ENCODE peak calls at places on chromosomes 5 and 9, in eight cellular contexts. Q, F, G, A, V, L, B and U are unnamed samples.

GRCh38 chr9:114284316-114285060 is 38.4 kb upstream of the ORM1 start:
- DNase-seq in Q (no peak), F (peak), G (no peak), A (no peak), V (no peak), L (no peak), B (peak), U (no peak)

GRCh38 chr5:39716532-39716971 is 291.8 kb upstream of the DAB2 start:
- DNase-seq in Q (peak), F (no peak), G (peak), A (peak), V (no peak), L (no peak), B (no peak), U (peak)

GRCh38 chr5:132059696-132060500 is 557 bp upstream of the IL3 start:
- DNase-seq in Q (no peak), F (peak), G (no peak), A (no peak), V (no peak), L (no peak), B (peak), U (no peak)

GRCh38 chr5:20241351-20241750 is 253.4 kb upstream of the CDH18 start:
- DNase-seq in Q (no peak), F (no peak), G (no peak), A (no peak), V (no peak), L (no peak), B (no peak), U (no peak)

GRCh38 chr5:108238936-108239887 is 142.7 kb downstream of the FBXL17 start:
- DNase-seq in Q (peak), F (no peak), G (no peak), A (no peak), V (no peak), L (no peak), B (peak), U (no peak)

GRCh38 chr5:35443803-35444595 is 173.7 kb upstream of the SPEF2 start:
- DNase-seq in Q (no peak), F (no peak), G (no peak), A (no peak), V (no peak), L (no peak), B (no peak), U (no peak)

GRCh38 chr5:137016783-137017324 is 482.3 kb downstream of the SPOCK1 start:
- DNase-seq in Q (peak), F (no peak), G (peak), A (no peak), V (no peak), L (no peak), B (no peak), U (no peak)

GRCh38 chr5:51381801-51382507 is 1.3 kb upstream of the ISL1 start:
- DNase-seq in Q (no peak), F (no peak), G (no peak), A (no peak), V (no peak), L (no peak), B (no peak), U (no peak)

GRCh38 chr9:98584059-98584458 is 124.7 kb downstream of the GABBR2 start:
- DNase-seq in Q (no peak), F (no peak), G (peak), A (no peak), V (no peak), L (no peak), B (no peak), U (no peak)

GRCh38 chr9:133731876-133732321 is 6.3 kb downstream of the SARDH start:
- DNase-seq in Q (peak), F (peak), G (peak), A (no peak), V (no peak), L (no peak), B (peak), U (peak)

GRCh38 chr5:77832938-77833337 is 56.8 kb upstream of the TBCA start:
- DNase-seq in Q (no peak), F (no peak), G (no peak), A (no peak), V (no peak), L (no peak), B (no peak), U (no peak)

GRCh38 chr5:26669031-26669430 is 369.4 kb downstream of the CDH9 start:
- DNase-seq in Q (no peak), F (no peak), G (no peak), A (no peak), V (no peak), L (no peak), B (peak), U (no peak)

GRCh38 chr9:107211331-107211730 is 71.7 kb upstream of the RAD23B start:
- DNase-seq in Q (no peak), F (no peak), G (no peak), A (no peak), V (no peak), L (no peak), B (no peak), U (no peak)

GRCh38 chr5:106269252-106269843 is 1401.4 kb downstream of the EFNA5 start:
- DNase-seq in Q (peak), F (no peak), G (peak), A (no peak), V (no peak), L (no peak), B (no peak), U (no peak)

GRCh38 chr5:134136221-134136631 is 21.7 kb downstream of the TCF7 start:
- DNase-seq in Q (no peak), F (no peak), G (no peak), A (no peak), V (peak), L (no peak), B (no peak), U (no peak)

GRCh38 chr5:157821822-157822622 is 36.9 kb downstream of the CLINT1 start:
- DNase-seq in Q (peak), F (no peak), G (no peak), A (no peak), V (no peak), L (no peak), B (no peak), U (no peak)

GRCh38 chr5:35365756-35366155 is 135.5 kb upstream of the PRLR start:
- DNase-seq in Q (no peak), F (no peak), G (no peak), A (no peak), V (no peak), L (no peak), B (no peak), U (no peak)

GRCh38 chr9:36053971-36054370 is 17.3 kb downstream of the RECK start:
- DNase-seq in Q (peak), F (no peak), G (no peak), A (no peak), V (no peak), L (no peak), B (no peak), U (no peak)

GRCh38 chr5:43636076-43636475 is 33.1 kb downstream of the NNT start:
- DNase-seq in Q (no peak), F (no peak), G (no peak), A (no peak), V (no peak), L (no peak), B (no peak), U (no peak)

GRCh38 chr5:90548069-90548593 is 10.5 kb upstream of the ADGRV1 start:
- DNase-seq in Q (no peak), F (no peak), G (no peak), A (peak), V (no peak), L (no peak), B (no peak), U (peak)

GRCh38 chr9:127734247-127734746 is 797 bp downstream of the TOR2A start:
- DNase-seq in Q (no peak), F (no peak), G (no peak), A (no peak), V (no peak), L (no peak), B (peak), U (no peak)

GRCh38 chr9:137025120-137025966 is 2.7 kb downstream of the ABCA2 start:
- DNase-seq in Q (no peak), F (no peak), G (peak), A (no peak), V (peak), L (no peak), B (peak), U (peak)

GRCh38 chr5:181221105-181221791 is 1.8 kb upstream of the TRIM41 start:
- DNase-seq in Q (no peak), F (no peak), G (peak), A (no peak), V (peak), L (no peak), B (no peak), U (no peak)

GRCh38 chr9:26170224-26170623 is 492.0 kb upstream of the TUSC1 start:
- DNase-seq in Q (no peak), F (no peak), G (no peak), A (no peak), V (no peak), L (no peak), B (no peak), U (no peak)

GRCh38 chr5:83256091-83256775 is 178.9 kb downstream of the XRCC4 start:
- DNase-seq in Q (peak), F (no peak), G (no peak), A (no peak), V (no peak), L (no peak), B (no peak), U (no peak)

GRCh38 chr5:132662925-132663770 is 5.2 kb downstream of the IL13 start:
- DNase-seq in Q (peak), F (no peak), G (peak), A (no peak), V (no peak), L (no peak), B (no peak), U (no peak)

GRCh38 chr5:130978475-130978874 is 186.6 kb downstream of the HINT1 start:
- DNase-seq in Q (peak), F (no peak), G (no peak), A (no peak), V (no peak), L (no peak), B (no peak), U (no peak)

GRCh38 chr5:158614951-158615350 is 484.8 kb downstream of the EBF1 start:
- DNase-seq in Q (peak), F (no peak), G (no peak), A (no peak), V (no peak), L (no peak), B (no peak), U (no peak)

GRCh38 chr5:82720213-82720612 is 357.0 kb downstream of the TMEM167A start:
- DNase-seq in Q (no peak), F (no peak), G (no peak), A (no peak), V (no peak), L (no peak), B (no peak), U (no peak)

GRCh38 chr5:81936750-81937149 is 35.1 kb upstream of the ATG10 start:
- DNase-seq in Q (no peak), F (no peak), G (no peak), A (no peak), V (no peak), L (no peak), B (no peak), U (peak)

GRCh38 chr5:80124519-80124918 is 89.4 kb downstream of the THBS4 start:
- DNase-seq in Q (no peak), F (no peak), G (no peak), A (no peak), V (no peak), L (no peak), B (no peak), U (no peak)

GRCh38 chr9:134293031-134293521 is 33.2 kb upstream of the RXRA start:
- DNase-seq in Q (no peak), F (no peak), G (no peak), A (no peak), V (no peak), L (no peak), B (peak), U (no peak)

GRCh38 chr5:93307557-93307956 is 273.5 kb downstream of the NR2F1-AS1 start:
- DNase-seq in Q (peak), F (no peak), G (no peak), A (no peak), V (no peak), L (no peak), B (no peak), U (no peak)

GRCh38 chr9:6247266-6247665 is 31.7 kb downstream of the IL33 start:
- DNase-seq in Q (no peak), F (no peak), G (no peak), A (no peak), V (no peak), L (no peak), B (no peak), U (no peak)

GRCh38 chr5:137470921-137471220 is 28.3 kb downstream of the SPOCK1 start:
- DNase-seq in Q (no peak), F (no peak), G (no peak), A (no peak), V (no peak), L (no peak), B (no peak), U (no peak)

GRCh38 chr9:127683723-127684122 is 23.1 kb upstream of the CFAP157 start:
- DNase-seq in Q (peak), F (no peak), G (no peak), A (no peak), V (no peak), L (no peak), B (no peak), U (no peak)

GRCh38 chr9:136565075-136565721 is 19.4 kb upstream of the NOTCH1 start:
- DNase-seq in Q (no peak), F (peak), G (no peak), A (peak), V (no peak), L (no peak), B (peak), U (no peak)

GRCh38 chr5:135582099-135582781 is 3.4 kb upstream of the CXCL14 start:
- DNase-seq in Q (no peak), F (no peak), G (no peak), A (no peak), V (no peak), L (no peak), B (no peak), U (no peak)

GRCh38 chr5:135577421-135577820 is 1.4 kb downstream of the CXCL14 start:
- DNase-seq in Q (no peak), F (no peak), G (no peak), A (no peak), V (no peak), L (no peak), B (no peak), U (no peak)

GRCh38 chr5:135576075-135576599 is 2.7 kb downstream of the CXCL14 start:
- DNase-seq in Q (peak), F (no peak), G (no peak), A (no peak), V (no peak), L (no peak), B (no peak), U (no peak)

GRCh38 chr5:135578305-135578684 is 496 bp downstream of the CXCL14 start:
- DNase-seq in Q (no peak), F (no peak), G (no peak), A (no peak), V (no peak), L (no peak), B (no peak), U (no peak)

GRCh38 chr5:135578685-135579341 is at the start of gene CXCL14:
- DNase-seq in Q (peak), F (no peak), G (no peak), A (no peak), V (peak), L (no peak), B (peak), U (no peak)
- H3K4me3 ChIP-seq in Q (peak), F (no peak), G (no peak), A (peak), V (peak), L (peak), B (peak), U (no peak)

GRCh38 chr5:102792705-102793104 is 37.6 kb downstream of the PAM start:
- DNase-seq in Q (peak), F (no peak), G (peak), A (no peak), V (no peak), L (no peak), B (no peak), U (no peak)
- TF ChIP-seq CTCF in Q (peak), F (no peak), G (peak), A (peak), V (no peak), L (no peak), B (peak), U (peak)

GRCh38 chr9:68546596-68547390 is 6.1 kb upstream of the TMEM252 start:
- DNase-seq in Q (peak), F (no peak), G (peak), A (no peak), V (no peak), L (no peak), B (no peak), U (no peak)
- H3K4me3 ChIP-seq in Q (no peak), F (no peak), G (peak), A (peak), V (peak), L (no peak), B (peak), U (no peak)

GRCh38 chr5:96651948-96652753 is 10.0 kb upstream of the CAST start:
- DNase-seq in Q (peak), F (no peak), G (peak), A (no peak), V (no peak), L (no peak), B (no peak), U (no peak)
- TF ChIP-seq CTCF in Q (peak), F (no peak), G (peak), A (peak), V (peak), L (peak), B (peak), U (peak)